ENCODE peak calls at places on chromosomes 1 and 21, in four cellular contexts. One of them, this sample, is unnamed.

GRCh38 chr1:221166162-221166500 is 286.9 kb downstream of the HLX start:
- DNase-seq in H9: no peak
- DNase-seq in NCI-H1417: no peak
- DNase-seq in ACHN: peak; percentile 68
- DNase-seq in this sample: no peak

GRCh38 chr1:27539901-27540861 is 50.2 kb upstream of the WASF2 start:
- DNase-seq in H9: no peak
- DNase-seq in NCI-H1417: no peak
- DNase-seq in ACHN: peak; percentile 94
- DNase-seq in this sample: peak; percentile 54

GRCh38 chr1:69139007-69139406 is 428.7 kb upstream of the LRRC7 start:
- DNase-seq in H9: no peak
- DNase-seq in NCI-H1417: no peak
- DNase-seq in ACHN: no peak
- DNase-seq in this sample: no peak

GRCh38 chr1:41613646-41614592 is 129.4 kb upstream of the EDN2 start:
- DNase-seq in H9: no peak
- DNase-seq in NCI-H1417: no peak
- DNase-seq in ACHN: no peak
- DNase-seq in this sample: peak; percentile 43

GRCh38 chr1:119488216-119488615 is 18.8 kb upstream of the HSD3B1 start:
- DNase-seq in H9: no peak
- DNase-seq in NCI-H1417: no peak
- DNase-seq in ACHN: no peak
- DNase-seq in this sample: no peak

GRCh38 chr21:39051561-39051949 is 131.7 kb downstream of the PSMG1 start:
- DNase-seq in H9: no peak
- DNase-seq in NCI-H1417: no peak
- DNase-seq in ACHN: no peak
- DNase-seq in this sample: peak; percentile 37

GRCh38 chr1:200115532-200115931 is 88.0 kb downstream of the NR5A2 start:
- DNase-seq in H9: no peak
- DNase-seq in NCI-H1417: peak; percentile 10
- DNase-seq in ACHN: no peak
- DNase-seq in this sample: no peak

GRCh38 chr21:35528109-35529042 is 479.3 kb upstream of the RUNX1 start:
- DNase-seq in H9: no peak
- DNase-seq in NCI-H1417: no peak
- DNase-seq in ACHN: no peak
- DNase-seq in this sample: peak; percentile 17

GRCh38 chr1:230509281-230509977 is 83.3 kb upstream of the PGBD5 start:
- DNase-seq in H9: no peak
- DNase-seq in NCI-H1417: no peak
- DNase-seq in ACHN: peak; percentile 47
- DNase-seq in this sample: peak; percentile 93

GRCh38 chr1:43460988-43461693 is 7.4 kb upstream of the HYI start:
- DNase-seq in H9: no peak
- DNase-seq in NCI-H1417: no peak
- DNase-seq in ACHN: no peak
- DNase-seq in this sample: no peak

GRCh38 chr1:153404768-153405167 is 11.6 kb upstream of the S100A7A start:
- DNase-seq in H9: peak; percentile 73
- DNase-seq in NCI-H1417: no peak
- DNase-seq in ACHN: peak; percentile 44
- DNase-seq in this sample: no peak

GRCh38 chr1:221735976-221736375 is 5.9 kb downstream of the DUSP10 start:
- DNase-seq in H9: no peak
- DNase-seq in NCI-H1417: no peak
- DNase-seq in ACHN: no peak
- DNase-seq in this sample: no peak

GRCh38 chr1:41138549-41138948 is 103.6 kb downstream of the SCMH1 start:
- DNase-seq in H9: no peak
- DNase-seq in NCI-H1417: no peak
- DNase-seq in ACHN: no peak
- DNase-seq in this sample: no peak